ENCODE peak calls at places on chromosomes 11 and 22, in nine cellular contexts. One of them, this sample, is unnamed.

GRCh38 chr22:46910624-46911023 is 148.2 kb downstream of the TBC1D22A start:
- DNase-seq in upper lobe of left lung: no peak
- DNase-seq in neural crest cell: no peak
- DNase-seq in adrenal gland: no peak
- DNase-seq in astrocyte: no peak
- DNase-seq in AG04449: no peak
- DNase-seq in CD8-positive, alpha-beta T cell: no peak
- DNase-seq in fibroblast of lung: no peak
- DNase-seq in foreskin fibroblast: no peak
- DNase-seq in this sample: no peak

GRCh38 chr11:128499613-128500213 is 87.6 kb downstream of the ETS1 start:
- DNase-seq in CD8-positive, alpha-beta T cell: no peak
- DNase-seq in adrenal gland: no peak
- DNase-seq in foreskin fibroblast: no peak
- DNase-seq in upper lobe of left lung: no peak
- DNase-seq in fibroblast of lung: no peak
- DNase-seq in astrocyte: no peak
- DNase-seq in neural crest cell: no peak
- DNase-seq in AG04449: no peak
- DNase-seq in this sample: no peak

GRCh38 chr11:80167766-80168165 is 726.9 kb upstream of the TENM4 start:
- DNase-seq in CD8-positive, alpha-beta T cell: no peak
- DNase-seq in foreskin fibroblast: no peak
- DNase-seq in AG04449: no peak
- DNase-seq in upper lobe of left lung: no peak
- DNase-seq in astrocyte: peak; percentile 28
- DNase-seq in adrenal gland: no peak
- DNase-seq in neural crest cell: no peak
- DNase-seq in fibroblast of lung: peak; percentile 51
- DNase-seq in this sample: no peak

GRCh38 chr11:123601136-123601535 is 53.3 kb downstream of the SCN3B start:
- DNase-seq in fibroblast of lung: peak; percentile 23
- DNase-seq in foreskin fibroblast: peak; percentile 55
- DNase-seq in adrenal gland: no peak
- DNase-seq in CD8-positive, alpha-beta T cell: no peak
- DNase-seq in neural crest cell: no peak
- DNase-seq in upper lobe of left lung: no peak
- DNase-seq in astrocyte: no peak
- DNase-seq in AG04449: peak; percentile 42
- DNase-seq in this sample: no peak

GRCh38 chr11:3947084-3947483 is 91.6 kb downstream of the STIM1 start:
- DNase-seq in upper lobe of left lung: peak; percentile 31
- DNase-seq in neural crest cell: no peak
- DNase-seq in fibroblast of lung: peak; percentile 70
- DNase-seq in adrenal gland: no peak
- DNase-seq in AG04449: no peak
- DNase-seq in astrocyte: peak; percentile 62
- DNase-seq in CD8-positive, alpha-beta T cell: peak; percentile 47
- DNase-seq in foreskin fibroblast: peak; percentile 49
- DNase-seq in this sample: no peak

GRCh38 chr11:67470337-67471002 is 1.4 kb upstream of the TMEM134 start:
- DNase-seq in astrocyte: no peak
- DNase-seq in AG04449: no peak
- DNase-seq in upper lobe of left lung: no peak
- DNase-seq in adrenal gland: no peak
- DNase-seq in foreskin fibroblast: no peak
- DNase-seq in fibroblast of lung: no peak
- DNase-seq in neural crest cell: no peak
- DNase-seq in CD8-positive, alpha-beta T cell: no peak
- DNase-seq in this sample: no peak

GRCh38 chr11:107916671-107917241 is 11.5 kb upstream of the RAB39A start:
- DNase-seq in CD8-positive, alpha-beta T cell: no peak
- DNase-seq in AG04449: no peak
- DNase-seq in fibroblast of lung: peak; percentile 8
- DNase-seq in astrocyte: no peak
- DNase-seq in adrenal gland: peak; percentile 16
- DNase-seq in neural crest cell: peak; percentile 55
- DNase-seq in foreskin fibroblast: no peak
- DNase-seq in upper lobe of left lung: no peak
- DNase-seq in this sample: no peak

GRCh38 chr11:34208266-34209135 is 103.1 kb downstream of the NAT10 start:
- DNase-seq in fibroblast of lung: peak; percentile 56
- DNase-seq in adrenal gland: no peak
- DNase-seq in astrocyte: peak; percentile 42
- DNase-seq in AG04449: no peak
- DNase-seq in CD8-positive, alpha-beta T cell: no peak
- DNase-seq in upper lobe of left lung: no peak
- DNase-seq in foreskin fibroblast: no peak
- DNase-seq in neural crest cell: no peak
- DNase-seq in this sample: no peak

GRCh38 chr22:20605328-20605727 is 97.9 kb downstream of the MED15 start:
- DNase-seq in fibroblast of lung: no peak
- DNase-seq in adrenal gland: no peak
- DNase-seq in upper lobe of left lung: no peak
- DNase-seq in foreskin fibroblast: no peak
- DNase-seq in astrocyte: no peak
- DNase-seq in AG04449: no peak
- DNase-seq in neural crest cell: no peak
- DNase-seq in CD8-positive, alpha-beta T cell: no peak
- DNase-seq in this sample: no peak

GRCh38 chr22:30015229-30015797 is 65.0 kb upstream of the HORMAD2 start:
- DNase-seq in CD8-positive, alpha-beta T cell: no peak
- DNase-seq in neural crest cell: no peak
- DNase-seq in fibroblast of lung: peak; percentile 27
- DNase-seq in adrenal gland: no peak
- DNase-seq in AG04449: no peak
- DNase-seq in foreskin fibroblast: peak; percentile 64
- DNase-seq in astrocyte: no peak
- DNase-seq in upper lobe of left lung: no peak
- DNase-seq in this sample: no peak

GRCh38 chr22:26360169-26360885 is 68.7 kb upstream of the ASPHD2 start:
- DNase-seq in AG04449: no peak
- DNase-seq in fibroblast of lung: peak; percentile 59
- DNase-seq in astrocyte: peak; percentile 39
- DNase-seq in adrenal gland: peak; percentile 58
- DNase-seq in neural crest cell: peak; percentile 82
- DNase-seq in CD8-positive, alpha-beta T cell: peak; percentile 34
- DNase-seq in foreskin fibroblast: peak; percentile 46
- DNase-seq in upper lobe of left lung: peak; percentile 49
- DNase-seq in this sample: peak; percentile 71

GRCh38 chr11:28965824-28966223 is 857.6 kb downstream of the METTL15 start:
- DNase-seq in AG04449: peak; percentile 44
- DNase-seq in adrenal gland: no peak
- DNase-seq in astrocyte: no peak
- DNase-seq in CD8-positive, alpha-beta T cell: no peak
- DNase-seq in upper lobe of left lung: no peak
- DNase-seq in neural crest cell: no peak
- DNase-seq in foreskin fibroblast: no peak
- DNase-seq in fibroblast of lung: no peak
- DNase-seq in this sample: no peak

GRCh38 chr11:56670984-56671383 is 7.5 kb downstream of the OR5AR1 start:
- DNase-seq in foreskin fibroblast: no peak
- DNase-seq in fibroblast of lung: no peak
- DNase-seq in neural crest cell: no peak
- DNase-seq in adrenal gland: no peak
- DNase-seq in AG04449: no peak
- DNase-seq in CD8-positive, alpha-beta T cell: no peak
- DNase-seq in astrocyte: no peak
- DNase-seq in upper lobe of left lung: no peak
- DNase-seq in this sample: no peak

GRCh38 chr11:129312741-129313587 is 62.7 kb upstream of the BARX2 start:
- DNase-seq in adrenal gland: no peak
- DNase-seq in astrocyte: no peak
- DNase-seq in neural crest cell: no peak
- DNase-seq in fibroblast of lung: no peak
- DNase-seq in upper lobe of left lung: no peak
- DNase-seq in foreskin fibroblast: no peak
- DNase-seq in AG04449: no peak
- DNase-seq in CD8-positive, alpha-beta T cell: no peak
- DNase-seq in this sample: no peak

GRCh38 chr11:78931891-78932290 is 357.2 kb upstream of the NARS2 start:
- DNase-seq in upper lobe of left lung: no peak
- DNase-seq in fibroblast of lung: no peak
- DNase-seq in neural crest cell: no peak
- DNase-seq in CD8-positive, alpha-beta T cell: no peak
- DNase-seq in adrenal gland: no peak
- DNase-seq in astrocyte: no peak
- DNase-seq in AG04449: no peak
- DNase-seq in foreskin fibroblast: no peak
- DNase-seq in this sample: no peak

GRCh38 chr11:46112961-46113617 is 8.2 kb downstream of the PHF21A start:
- DNase-seq in upper lobe of left lung: peak; percentile 39
- DNase-seq in foreskin fibroblast: peak; percentile 16
- DNase-seq in CD8-positive, alpha-beta T cell: no peak
- DNase-seq in neural crest cell: no peak
- DNase-seq in fibroblast of lung: peak; percentile 71
- DNase-seq in adrenal gland: no peak
- DNase-seq in AG04449: no peak
- DNase-seq in astrocyte: peak; percentile 59
- DNase-seq in this sample: no peak

DNA sequence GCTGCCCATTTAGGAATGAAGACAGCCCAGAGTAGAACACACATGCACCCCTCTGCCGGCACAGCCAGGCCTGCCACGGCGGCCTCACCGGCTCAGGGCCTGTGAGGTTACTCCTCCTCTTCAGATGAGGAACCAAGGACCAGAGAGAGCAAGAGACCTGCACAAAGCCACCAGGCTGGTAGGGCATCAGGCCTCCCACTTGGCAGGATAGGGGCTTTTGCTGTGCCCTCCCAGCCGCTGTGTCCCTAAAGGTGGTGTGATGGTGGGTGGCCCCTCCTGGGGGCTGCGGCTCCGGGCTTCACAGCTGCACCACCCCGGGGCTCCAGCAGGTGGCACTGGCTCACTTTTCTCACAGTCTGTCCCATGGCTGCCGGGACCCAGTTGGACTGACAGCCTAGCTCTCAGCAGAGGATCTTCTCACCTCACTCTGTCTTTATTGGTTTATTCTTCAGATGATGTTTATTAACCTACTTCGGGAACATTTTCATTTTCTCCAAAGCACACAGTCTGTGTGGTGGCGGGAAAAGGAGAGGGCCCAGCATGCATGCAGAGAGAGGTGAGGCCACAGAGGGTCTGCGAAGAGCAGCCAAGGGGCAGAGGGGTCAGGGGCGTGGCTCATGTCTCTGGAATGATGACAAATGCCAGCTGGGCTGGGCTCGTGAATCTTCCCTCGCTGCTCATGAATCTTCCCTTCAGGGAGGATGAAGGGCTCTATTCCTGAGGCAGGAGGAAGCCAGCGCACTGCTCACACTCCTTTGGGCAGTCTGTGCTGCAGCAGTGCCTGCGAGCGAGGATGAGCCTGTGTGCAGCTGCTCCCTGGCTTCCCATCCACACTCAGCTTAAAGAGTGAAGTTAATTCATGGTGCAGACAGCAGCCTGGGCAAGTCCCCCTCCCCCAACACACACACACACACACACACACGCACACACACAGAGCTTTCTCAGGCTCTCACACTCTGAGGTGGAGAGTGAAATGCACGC is 101.1 kb upstream of the PITPNB start:
- DNase-seq in upper lobe of left lung: peak; percentile 69
- DNase-seq in AG04449: no peak
- DNase-seq in CD8-positive, alpha-beta T cell: peak; percentile 49
- DNase-seq in neural crest cell: peak; percentile 83
- DNase-seq in adrenal gland: peak; percentile 72
- DNase-seq in foreskin fibroblast: peak; percentile 50
- DNase-seq in astrocyte: peak; percentile 16
- DNase-seq in fibroblast of lung: peak; percentile 35
- DNase-seq in this sample: peak; percentile 83
- TF ChIP-seq CTCF in upper lobe of left lung: peak; percentile 93
- TF ChIP-seq CTCF in AG04449: peak; percentile 92
- TF ChIP-seq CTCF in CD8-positive, alpha-beta T cell: peak; percentile 73
- TF ChIP-seq CTCF in neural crest cell: peak; percentile 96
- TF ChIP-seq CTCF in adrenal gland: peak; percentile 91
- TF ChIP-seq CTCF in foreskin fibroblast: peak; percentile 97
- TF ChIP-seq CTCF in astrocyte: peak; percentile 90
- TF ChIP-seq CTCF in fibroblast of lung: peak; percentile 90
- TF ChIP-seq CTCF in this sample: peak; percentile 98

GRCh38 chr11:64225608-64226506 is at the start of the genes NUDT22 and TRPT1:
- DNase-seq in AG04449: no peak
- DNase-seq in CD8-positive, alpha-beta T cell: peak; percentile 96
- DNase-seq in foreskin fibroblast: peak; percentile 74
- DNase-seq in fibroblast of lung: peak; percentile 72
- DNase-seq in upper lobe of left lung: peak; percentile 93
- DNase-seq in neural crest cell: peak; percentile 91
- DNase-seq in astrocyte: peak; percentile 48
- DNase-seq in adrenal gland: peak; percentile 90
- DNase-seq in this sample: peak; percentile 93
- TF ChIP-seq CTCF in AG04449: peak; percentile 27
- TF ChIP-seq CTCF in CD8-positive, alpha-beta T cell: peak; percentile 58
- TF ChIP-seq CTCF in foreskin fibroblast: peak; percentile 18
- TF ChIP-seq CTCF in fibroblast of lung: peak; percentile 24
- TF ChIP-seq CTCF in upper lobe of left lung: peak; percentile 7
- TF ChIP-seq CTCF in neural crest cell: peak; percentile 47
- TF ChIP-seq CTCF in astrocyte: no peak
- TF ChIP-seq CTCF in adrenal gland: no peak
- TF ChIP-seq CTCF in this sample: peak; percentile 46

DNA sequence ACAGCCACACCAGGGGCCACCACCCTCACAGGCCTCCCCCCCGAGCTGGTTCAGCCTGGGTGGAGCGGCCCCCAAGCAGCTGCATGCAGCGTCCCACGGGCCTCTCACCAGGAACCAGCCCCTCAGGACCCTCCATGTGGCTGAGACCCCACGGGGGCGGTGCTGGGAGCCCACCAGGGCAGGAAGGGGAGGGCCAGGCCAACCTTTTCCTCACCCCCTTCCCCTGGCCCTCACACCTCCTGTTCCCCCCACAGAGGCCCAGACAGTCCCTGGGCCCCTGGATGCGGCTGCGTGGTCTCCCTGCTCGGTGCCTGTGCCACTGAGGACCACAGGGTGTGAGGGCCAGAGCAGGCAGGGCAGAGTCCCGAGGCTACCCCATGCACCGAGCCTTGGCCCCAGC is 46.5 kb downstream of the MOB2 start:
- DNase-seq in foreskin fibroblast: no peak
- DNase-seq in fibroblast of lung: no peak
- DNase-seq in adrenal gland: no peak
- DNase-seq in CD8-positive, alpha-beta T cell: no peak
- DNase-seq in AG04449: no peak
- DNase-seq in upper lobe of left lung: no peak
- DNase-seq in neural crest cell: no peak
- DNase-seq in astrocyte: no peak
- DNase-seq in this sample: no peak
- TF ChIP-seq CTCF in foreskin fibroblast: no peak
- TF ChIP-seq CTCF in fibroblast of lung: no peak
- TF ChIP-seq CTCF in adrenal gland: no peak
- TF ChIP-seq CTCF in CD8-positive, alpha-beta T cell: no peak
- TF ChIP-seq CTCF in AG04449: no peak
- TF ChIP-seq CTCF in upper lobe of left lung: no peak
- TF ChIP-seq CTCF in neural crest cell: no peak
- TF ChIP-seq CTCF in astrocyte: no peak
- TF ChIP-seq CTCF in this sample: no peak

DNA sequence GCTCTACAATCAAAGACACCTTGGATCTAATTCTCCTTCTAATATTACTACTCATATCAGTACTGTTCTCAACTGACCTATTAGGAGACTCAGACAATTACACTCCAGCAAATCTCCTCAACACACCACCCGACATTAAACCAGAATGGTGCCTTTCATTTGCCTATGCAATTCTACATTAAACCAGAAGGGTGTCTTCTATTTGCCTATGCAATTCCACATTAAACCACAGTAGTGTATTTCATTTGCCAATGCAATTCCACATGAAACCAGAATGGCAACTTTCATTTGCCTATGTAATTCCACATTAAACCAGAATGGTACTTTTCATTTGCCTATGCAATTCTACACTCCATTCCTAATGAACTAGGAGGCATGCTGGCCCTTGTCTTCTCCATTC is 15.3 kb upstream of the APOL3 start:
- DNase-seq in CD8-positive, alpha-beta T cell: no peak
- DNase-seq in upper lobe of left lung: no peak
- DNase-seq in AG04449: no peak
- DNase-seq in astrocyte: no peak
- DNase-seq in fibroblast of lung: no peak
- DNase-seq in foreskin fibroblast: no peak
- DNase-seq in neural crest cell: no peak
- DNase-seq in adrenal gland: no peak
- DNase-seq in this sample: no peak
- TF ChIP-seq CTCF in CD8-positive, alpha-beta T cell: no peak
- TF ChIP-seq CTCF in upper lobe of left lung: no peak
- TF ChIP-seq CTCF in AG04449: no peak
- TF ChIP-seq CTCF in astrocyte: no peak
- TF ChIP-seq CTCF in fibroblast of lung: no peak
- TF ChIP-seq CTCF in foreskin fibroblast: no peak
- TF ChIP-seq CTCF in neural crest cell: peak; percentile 29
- TF ChIP-seq CTCF in adrenal gland: no peak
- TF ChIP-seq CTCF in this sample: peak; percentile 48